ENCODE peak calls at places on chromosomes 4 and X, in five cellular contexts. T is Peyer's patch, W is K562, V is HCT116, O is right lobe of liver. D is an unnamed sample.

GRCh38 chr4:27100713-27101112 is 240.1 kb downstream of the STIM2 start:
- DNase-seq in T (no peak), W (no peak), V (no peak), O (no peak), D (no peak)

GRCh38 chr4:37388672-37389368 is 144.3 kb downstream of the NWD2 start:
- DNase-seq in T (no peak), W (no peak), V (no peak), O (no peak), D (peak; percentile 29)

GRCh38 chrX:139945075-139945474 is 12.2 kb upstream of the ATP11C start:
- DNase-seq in T (no peak), W (no peak), V (no peak), O (no peak), D (no peak)

GRCh38 chr4:5387457-5387856 is 320.9 kb downstream of the EVC2 start:
- DNase-seq in T (no peak), W (no peak), V (no peak), O (no peak), D (no peak)

GRCh38 chr4:17111959-17112659 is 213.7 kb upstream of the LDB2 start:
- DNase-seq in T (no peak), W (peak; percentile 48), V (no peak), O (no peak), D (no peak)

GRCh38 chr4:126604273-126604867 is 1028.4 kb upstream of the INTU start:
- DNase-seq in T (no peak), W (peak; percentile 37), V (peak; percentile 27), O (no peak), D (no peak)

GRCh38 chrX:101639583-101639982 is 20.1 kb downstream of the ARMCX2 start:
- DNase-seq in T (no peak), W (no peak), V (no peak), O (no peak), D (no peak)

GRCh38 chr4:26819026-26819425 is 41.6 kb upstream of the STIM2 start:
- DNase-seq in T (no peak), W (no peak), V (no peak), O (no peak), D (no peak)

GRCh38 chr4:172992648-172993356 is 175.8 kb upstream of the GALNT7 start:
- DNase-seq in T (no peak), W (no peak), V (no peak), O (no peak), D (no peak)

GRCh38 chr4:147944264-147944663 is 212.4 kb downstream of the ARHGAP10 start:
- DNase-seq in T (no peak), W (no peak), V (no peak), O (no peak), D (no peak)

GRCh38 chr4:78688385-78688784 is 87.8 kb upstream of the BMP2K start:
- DNase-seq in T (no peak), W (no peak), V (no peak), O (no peak), D (no peak)

GRCh38 chr4:46388860-46389259 is 1.1 kb downstream of the GABRA2 start:
- DNase-seq in T (no peak), W (no peak), V (no peak), O (no peak), D (no peak)
- H3K27ac ChIP-seq in T (no peak overlapping the region), W (no peak overlapping the region), V (no peak overlapping the region), O (no peak overlapping the region), D (no peak overlapping the region)

GRCh38 chr4:124712417-124713212 is at the start of gene ANKRD50:
- DNase-seq in T (peak; percentile 53), W (peak; percentile 90), V (peak; percentile 81), O (peak; percentile 93), D (peak; percentile 93)
- TF ChIP-seq POLR2A in T (peak; percentile 41), W (peak; percentile 89), V (peak; percentile 16), O (peak; percentile 65), D (peak; percentile 54)

GRCh38 chr4:122278976-122279375 is 99.8 kb upstream of the ADAD1 start:
- DNase-seq in T (no peak), W (no peak), V (no peak), O (no peak), D (no peak)
- TF ChIP-seq CTCF in T (no peak), W (no peak), V (no peak), O (no peak), D (no peak)

DNA sequence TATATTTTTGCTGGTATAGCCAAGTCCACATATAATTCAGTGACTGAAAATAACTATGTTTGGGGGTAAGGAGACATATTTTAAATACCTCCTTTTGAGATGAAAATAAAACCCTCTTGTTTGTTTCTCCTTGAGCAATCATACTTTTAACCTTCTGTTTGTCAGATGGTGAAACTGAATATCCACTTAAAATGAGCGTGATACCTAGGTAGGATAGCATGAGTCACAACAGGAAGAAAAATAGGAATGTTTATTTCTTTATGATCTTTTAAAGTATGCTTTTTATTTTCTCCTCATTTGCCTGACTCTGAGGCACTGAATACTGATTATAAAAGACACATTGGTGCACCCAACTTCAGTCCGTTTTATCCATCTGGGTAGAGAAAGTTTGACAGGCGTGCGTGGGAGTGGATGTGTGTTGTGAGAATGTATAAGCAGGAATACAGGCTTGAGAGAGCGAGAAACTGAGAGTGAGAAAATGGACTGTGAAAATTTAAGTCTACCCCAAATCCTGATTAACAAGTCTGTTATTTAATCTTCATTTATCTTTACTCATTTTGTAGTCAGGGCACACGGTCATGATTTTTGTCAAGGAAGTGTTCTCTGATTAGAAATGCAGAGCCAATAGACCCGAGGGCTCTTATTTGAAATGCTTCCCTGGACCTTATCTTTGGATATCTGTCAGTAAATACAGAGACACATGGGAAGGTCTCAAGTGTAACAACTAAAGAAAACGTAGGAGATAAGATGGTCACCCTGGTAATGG is 62.1 kb upstream of the ANTXR2 start:
- DNase-seq in T (no peak), W (no peak), V (no peak), O (no peak), D (no peak)
- H3K27ac ChIP-seq in T (no peak overlapping the region), W (peak overlapping the region; percentile 67), V (no peak overlapping the region), O (no peak overlapping the region), D (no peak overlapping the region)

DNA sequence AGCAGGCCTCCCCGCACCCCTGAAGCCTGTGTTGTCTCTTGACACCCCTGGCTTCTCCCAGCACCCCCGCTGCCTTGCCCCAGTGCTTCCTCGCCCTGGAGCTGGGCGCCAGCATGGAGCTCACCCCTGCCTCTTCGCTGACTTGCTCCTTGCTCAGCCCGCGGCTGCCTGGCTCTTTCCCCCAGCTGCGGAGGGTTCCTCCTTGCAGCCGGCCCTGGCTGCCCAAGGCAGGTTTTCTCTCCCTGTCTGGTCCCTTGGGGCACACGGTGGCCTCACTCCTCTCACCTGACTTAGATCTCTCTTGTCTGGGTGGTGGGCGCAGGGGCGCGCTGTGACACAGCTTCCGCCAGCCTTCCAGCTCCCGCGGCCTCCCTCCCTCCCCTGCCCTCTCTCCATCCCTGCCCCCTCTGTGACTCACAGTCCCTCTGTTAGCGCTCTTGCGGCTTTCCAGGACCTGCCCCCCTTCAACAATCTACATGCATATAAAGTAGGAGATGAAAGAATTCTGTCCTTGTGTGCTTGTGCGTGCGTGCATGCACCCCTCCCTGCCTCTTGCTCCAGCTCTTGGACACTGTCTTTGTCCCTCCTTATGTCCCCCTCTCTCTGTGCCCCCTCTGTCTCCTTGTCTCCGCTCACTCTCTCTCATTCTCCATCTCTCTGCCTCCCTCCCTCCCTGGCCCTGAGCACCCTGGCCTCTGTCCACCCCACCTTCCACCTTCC is 2.2 kb downstream of the PLXNB3 start:
- DNase-seq in T (no peak), W (peak; percentile 86), V (no peak), O (peak; percentile 51), D (peak; percentile 41)
- TF ChIP-seq POLR2A in T (no peak), W (peak; percentile 76), V (no peak), O (no peak), D (no peak)

GRCh38 chr4:55395218-55395528 is 584 bp upstream of the TMEM165 start:
- DNase-seq in T (no peak), W (no peak), V (no peak), O (no peak), D (no peak)

GRCh38 chr4:55396305-55397023 is 707 bp downstream of the TMEM165 start:
- DNase-seq in T (peak; percentile 29), W (peak; percentile 58), V (no peak), O (peak; percentile 75), D (peak; percentile 45)

GRCh38 chr4:55397024-55397520 is 1.3 kb downstream of the TMEM165 start:
- DNase-seq in T (no peak), W (no peak), V (no peak), O (no peak), D (no peak)

GRCh38 chr4:55397521-55398321 is 2.0 kb downstream of the TMEM165 start:
- DNase-seq in T (no peak), W (no peak), V (no peak), O (no peak), D (no peak)

GRCh38 chr4:55395529-55396304 is at the start of gene TMEM165:
- DNase-seq in T (peak; percentile 93), W (peak; percentile 96), V (peak; percentile 77), O (peak; percentile 97), D (peak; percentile 98)
- TF ChIP-seq CTCF in T (no peak), W (no peak), V (no peak), O (no peak), D (peak; percentile 31)

DNA sequence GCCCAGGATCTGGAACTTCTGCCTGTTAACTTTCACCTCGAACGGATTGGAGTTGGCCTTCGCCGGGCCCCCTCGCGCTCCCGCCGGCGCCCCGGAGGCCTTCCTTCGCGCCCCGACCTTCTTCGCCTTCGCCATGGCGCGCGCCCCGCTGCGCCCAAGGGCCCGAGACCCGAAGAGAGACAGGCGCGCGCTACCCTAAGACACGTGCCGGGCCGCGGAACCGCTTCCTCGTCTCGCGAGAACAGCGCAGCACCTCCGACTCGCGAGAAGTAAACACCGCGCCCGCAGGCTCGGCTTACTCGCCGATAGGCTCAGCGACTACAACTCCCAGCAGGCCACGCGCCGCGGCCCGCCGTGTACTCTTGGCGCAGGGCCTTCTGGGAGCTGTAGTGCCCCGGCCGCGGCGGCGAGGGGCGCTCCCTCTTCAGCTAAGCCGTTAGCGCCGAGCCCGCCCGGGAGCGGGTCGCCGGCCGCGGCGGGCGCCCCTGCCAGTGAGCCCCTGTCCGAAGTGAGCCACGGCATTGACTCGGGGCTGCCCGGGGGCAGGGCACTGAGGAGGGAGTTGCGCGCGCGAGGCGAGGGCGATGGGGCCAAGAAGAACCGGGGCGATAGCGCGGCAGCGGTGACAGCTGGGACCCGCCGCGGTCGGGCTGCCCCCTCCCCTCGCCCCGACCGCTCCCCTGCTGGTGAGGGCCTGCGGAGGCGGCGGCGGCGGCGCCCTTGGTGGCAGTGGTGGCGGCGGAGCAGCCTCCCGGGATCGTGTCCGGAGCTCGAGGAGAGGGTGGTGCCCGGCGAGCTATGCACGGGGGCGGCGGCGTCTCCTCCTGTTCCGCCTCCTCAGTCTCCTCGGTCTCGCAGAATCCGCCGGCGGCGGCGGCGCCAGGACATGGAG is at the start of the genes GRK4 and NOP14:
- DNase-seq in T (peak; percentile 98), W (peak; percentile 95), V (peak; percentile 93), O (peak; percentile 99), D (peak; percentile 99)
- H3K27ac ChIP-seq in T (peak within 1 kb of the TSS; percentile 89), W (peak within 1 kb of the TSS; percentile 91), V (peak within 1 kb of the TSS; percentile 81), O (peak within 1 kb of the TSS; percentile 85), D (peak within 1 kb of the TSS; percentile 91)

DNA sequence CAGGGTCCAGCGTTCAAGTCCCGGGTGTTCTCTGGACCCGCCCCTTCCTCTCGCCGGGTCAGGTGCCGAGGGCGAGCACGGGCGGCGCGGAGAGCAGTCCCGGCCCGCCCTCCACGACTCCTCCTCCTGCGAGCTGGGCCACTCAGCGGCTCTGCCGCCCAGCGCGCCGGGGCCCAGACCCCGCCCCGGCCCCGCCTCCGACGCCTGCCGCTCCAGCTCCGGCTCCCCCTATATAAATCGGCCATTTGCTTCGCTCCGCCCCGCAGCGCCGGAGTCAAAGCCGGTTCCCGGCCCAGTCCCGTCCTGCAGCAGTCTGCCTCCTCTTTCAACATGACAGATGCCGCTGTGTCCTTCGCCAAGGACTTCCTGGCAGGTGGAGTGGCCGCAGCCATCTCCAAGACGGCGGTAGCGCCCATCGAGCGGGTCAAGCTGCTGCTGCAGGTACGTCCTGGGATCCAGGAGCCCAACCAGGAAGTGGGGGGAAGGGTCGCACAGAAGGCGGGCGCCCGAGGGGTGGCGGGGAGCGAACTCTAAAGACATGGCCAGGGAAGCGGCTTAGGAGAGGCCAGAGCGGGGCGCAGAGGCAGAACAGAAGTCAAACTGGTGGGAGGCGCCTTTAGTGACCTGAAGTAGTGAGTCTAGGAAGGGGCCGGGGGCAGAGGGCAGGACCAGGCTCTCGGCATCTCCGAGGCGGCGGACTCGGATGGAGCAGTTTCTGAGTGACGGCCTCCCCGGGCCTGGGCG is at the start of gene SLC25A5:
- DNase-seq in T (peak; percentile 80), W (peak; percentile 88), V (no peak), O (peak; percentile 93), D (peak; percentile 92)
- TF ChIP-seq POLR2A in T (peak; percentile 96), W (peak; percentile 99), V (peak; percentile 79), O (peak; percentile 88), D (peak; percentile 92)

D was measured in upper lobe of left lung.